ENCODE peak calls at places on chromosomes 6 and 20, in eight cellular contexts. One of them, this sample, is unnamed.

GRCh38 chr6:14016432-14016831 is 91.7 kb downstream of the RNF182 start:
- DNase-seq in activated naive CD4-positive, alpha-beta T cell: no peak
- DNase-seq in endothelial cell of umbilical vein: no peak
- DNase-seq in ACHN: no peak
- DNase-seq in SK-N-SH: no peak
- DNase-seq in activated T-helper 1 cell treated with anti-CD3 and anti-CD28 coated beads, Interleukin-2, amount 50 U/mL, for 16 hours: no peak
- DNase-seq in AG04449: no peak
- DNase-seq in RKO: no peak
- DNase-seq in this sample: no peak

GRCh38 chr20:17508756-17509155 is 22.4 kb downstream of the BFSP1 start:
- DNase-seq in activated naive CD4-positive, alpha-beta T cell: no peak
- DNase-seq in endothelial cell of umbilical vein: no peak
- DNase-seq in ACHN: no peak
- DNase-seq in SK-N-SH: no peak
- DNase-seq in activated T-helper 1 cell treated with anti-CD3 and anti-CD28 coated beads, Interleukin-2, amount 50 U/mL, for 16 hours: no peak
- DNase-seq in AG04449: no peak
- DNase-seq in RKO: no peak
- DNase-seq in this sample: no peak

GRCh38 chr6:34412643-34413214 is 13.1 kb downstream of the RPS10 start:
- DNase-seq in activated naive CD4-positive, alpha-beta T cell: no peak
- DNase-seq in endothelial cell of umbilical vein: no peak
- DNase-seq in ACHN: no peak
- DNase-seq in SK-N-SH: no peak
- DNase-seq in activated T-helper 1 cell treated with anti-CD3 and anti-CD28 coated beads, Interleukin-2, amount 50 U/mL, for 16 hours: no peak
- DNase-seq in AG04449: no peak
- DNase-seq in RKO: no peak
- DNase-seq in this sample: no peak

GRCh38 chr6:138107752-138108592 is 753 bp upstream of the PERP start:
- DNase-seq in activated naive CD4-positive, alpha-beta T cell: no peak
- DNase-seq in endothelial cell of umbilical vein: no peak
- DNase-seq in ACHN: no peak
- DNase-seq in SK-N-SH: peak
- DNase-seq in activated T-helper 1 cell treated with anti-CD3 and anti-CD28 coated beads, Interleukin-2, amount 50 U/mL, for 16 hours: no peak
- DNase-seq in AG04449: no peak
- DNase-seq in RKO: no peak
- DNase-seq in this sample: peak

GRCh38 chr6:31180500-31180899 is 10.0 kb upstream of the POU5F1 start:
- DNase-seq in activated naive CD4-positive, alpha-beta T cell: no peak
- DNase-seq in endothelial cell of umbilical vein: peak
- DNase-seq in ACHN: no peak
- DNase-seq in SK-N-SH: peak
- DNase-seq in activated T-helper 1 cell treated with anti-CD3 and anti-CD28 coated beads, Interleukin-2, amount 50 U/mL, for 16 hours: peak
- DNase-seq in AG04449: no peak
- DNase-seq in RKO: no peak
- DNase-seq in this sample: peak

GRCh38 chr20:2692886-2693285 is 306 bp downstream of the EBF4 start:
- DNase-seq in activated naive CD4-positive, alpha-beta T cell: no peak
- DNase-seq in endothelial cell of umbilical vein: no peak
- DNase-seq in ACHN: no peak
- DNase-seq in SK-N-SH: no peak
- DNase-seq in activated T-helper 1 cell treated with anti-CD3 and anti-CD28 coated beads, Interleukin-2, amount 50 U/mL, for 16 hours: no peak
- DNase-seq in AG04449: no peak
- DNase-seq in RKO: peak
- DNase-seq in this sample: peak

GRCh38 chr6:151490996-151491395 is 2.8 kb upstream of the CCDC170 start:
- DNase-seq in activated naive CD4-positive, alpha-beta T cell: no peak
- DNase-seq in endothelial cell of umbilical vein: no peak
- DNase-seq in ACHN: no peak
- DNase-seq in SK-N-SH: no peak
- DNase-seq in activated T-helper 1 cell treated with anti-CD3 and anti-CD28 coated beads, Interleukin-2, amount 50 U/mL, for 16 hours: no peak
- DNase-seq in AG04449: no peak
- DNase-seq in RKO: no peak
- DNase-seq in this sample: no peak

GRCh38 chr6:161401910-161402309 is 128.0 kb upstream of the AGPAT4 start:
- DNase-seq in activated naive CD4-positive, alpha-beta T cell: no peak
- DNase-seq in endothelial cell of umbilical vein: no peak
- DNase-seq in ACHN: no peak
- DNase-seq in SK-N-SH: peak
- DNase-seq in activated T-helper 1 cell treated with anti-CD3 and anti-CD28 coated beads, Interleukin-2, amount 50 U/mL, for 16 hours: no peak
- DNase-seq in AG04449: no peak
- DNase-seq in RKO: no peak
- DNase-seq in this sample: no peak

GRCh38 chr20:39855799-39856198 is 833.2 kb downstream of the MAFB start:
- DNase-seq in activated naive CD4-positive, alpha-beta T cell: no peak
- DNase-seq in endothelial cell of umbilical vein: no peak
- DNase-seq in ACHN: no peak
- DNase-seq in SK-N-SH: no peak
- DNase-seq in activated T-helper 1 cell treated with anti-CD3 and anti-CD28 coated beads, Interleukin-2, amount 50 U/mL, for 16 hours: no peak
- DNase-seq in AG04449: no peak
- DNase-seq in RKO: no peak
- DNase-seq in this sample: no peak

GRCh38 chr6:31094389-31094881 is 17.9 kb downstream of the C6orf15 start:
- DNase-seq in activated naive CD4-positive, alpha-beta T cell: no peak
- DNase-seq in endothelial cell of umbilical vein: peak
- DNase-seq in ACHN: no peak
- DNase-seq in SK-N-SH: no peak
- DNase-seq in activated T-helper 1 cell treated with anti-CD3 and anti-CD28 coated beads, Interleukin-2, amount 50 U/mL, for 16 hours: no peak
- DNase-seq in AG04449: no peak
- DNase-seq in RKO: no peak
- DNase-seq in this sample: no peak

This sample was measured in adrenal gland.